ENCODE peak calls at places on chromosomes 3 and 15, in ten cellular contexts. T, L, D, A, R, W, J, I, M and C are unnamed samples.

GRCh38 chr3:69239063-69239462 is 116.7 kb upstream of the LMOD3 start:
- DNase-seq in T (no peak), L (no peak), M (no peak), W (no peak), J (no peak), A (no peak), I (no peak), R (no peak), D (no peak), C (no peak)

GRCh38 chr3:182837855-182838454 is 44.7 kb downstream of the ATP11B start:
- DNase-seq in R (peak), D (peak), J (no peak), M (peak), L (peak), T (peak), W (no peak), I (no peak), A (peak), C (peak)

GRCh38 chr15:48823237-48823636 is 12.4 kb upstream of the CEP152 start:
- DNase-seq in A (peak), W (peak), M (peak), R (no peak), J (no peak), T (peak), I (no peak), D (no peak), L (no peak), C (peak)

GRCh38 chr3:195806211-195806915 is 5.4 kb downstream of the MUC4 start:
- DNase-seq in A (no peak), T (no peak), W (peak), R (no peak), M (no peak), D (no peak), I (no peak), J (no peak), L (no peak), C (no peak)

GRCh38 chr3:138935864-138936762 is 10.8 kb downstream of the FOXL2 start:
- DNase-seq in I (peak), M (peak), A (peak), T (peak), J (peak), D (peak), W (no peak), L (peak), R (peak), C (peak)

GRCh38 chr3:162721736-162722135 is 1225.1 kb downstream of the OTOL1 start:
- DNase-seq in R (no peak), L (no peak), D (no peak), I (no peak), T (no peak), W (no peak), A (peak), M (no peak), J (no peak), C (no peak)

GRCh38 chr3:42742259-42742658 is 30.8 kb downstream of the CCDC13 start:
- DNase-seq in R (no peak), I (no peak), L (no peak), M (no peak), W (no peak), J (no peak), A (no peak), D (no peak), T (no peak), C (no peak)

GRCh38 chr15:92011611-92012367 is 158.3 kb downstream of the SLCO3A1 start:
- DNase-seq in D (no peak), A (peak), L (peak), W (peak), T (no peak), M (peak), R (peak), I (no peak), J (no peak), C (no peak)

GRCh38 chr3:63705092-63705645 is 52.7 kb downstream of the SNTN start:
- DNase-seq in W (no peak), R (no peak), I (peak), D (no peak), L (no peak), T (no peak), J (no peak), A (no peak), M (no peak), C (no peak)